ENCODE peak calls at places on chromosome 1, in six cellular contexts. P, L, N, H, K and J are unnamed samples.
A peak's percentile ranks its signal among the peaks of the same experiment; 100 is the strongest.

GRCh38 chr1:113980120-113980519 is 846 bp downstream of the OLFML3 start:
- DNase-seq in H (no peak), L (peak; percentile 21), N (no peak), K (peak; percentile 73), P (peak; percentile 74), J (no peak)

GRCh38 chr1:26537951-26538352 is 8.4 kb downstream of the RPS6KA1 start:
- DNase-seq in P (no peak), L (no peak), H (peak; percentile 2), K (peak; percentile 12), N (no peak), J (no peak)

GRCh38 chr1:180941518-180942275 is 29.0 kb downstream of the KIAA1614 start:
- DNase-seq in H (no peak), K (no peak), L (no peak), N (no peak), P (no peak), J (no peak)

GRCh38 chr1:75092141-75092540 is 42.0 kb upstream of the LHX8 start:
- DNase-seq in L (peak; percentile 19), P (no peak), N (no peak), H (no peak), K (no peak), J (no peak)

GRCh38 chr1:63004868-63005267 is 220.9 kb downstream of the ATG4C start:
- DNase-seq in K (peak; percentile 12), H (no peak), P (no peak), L (no peak), N (no peak), J (no peak)

GRCh38 chr1:192592981-192593683 is 17.6 kb downstream of the RGS1 start:
- DNase-seq in L (no peak), P (no peak), H (no peak), K (peak; percentile 41), N (no peak), J (no peak)

GRCh38 chr1:36156329-36157114 is 562 bp downstream of the MAP7D1 start:
- DNase-seq in H (no peak), N (peak; percentile 71), L (peak; percentile 85), P (peak; percentile 81), K (peak; percentile 48), J (no peak)

GRCh38 chr1:171122903-171123302 is 32.2 kb downstream of the FMO3 start:
- DNase-seq in H (no peak), N (no peak), K (no peak), P (no peak), L (no peak), J (no peak)

GRCh38 chr1:175274368-175274767 is 81.8 kb upstream of the KIAA0040 start:
- DNase-seq in L (no peak), H (no peak), K (no peak), N (no peak), P (no peak), J (no peak)